ENCODE peak calls at places on chromosomes 11 and 22, in eight cellular contexts. J, K, H, E, D, Y, C and F are unnamed samples.

GRCh38 chr11:1226981-1227550 is 4.2 kb downstream of the MUC5B start:
- DNase-seq in J (no peak), K (peak; percentile 40), H (no peak), E (no peak), D (no peak), Y (no peak), C (peak; percentile 96), F (peak; percentile 25)

GRCh38 chr11:78216571-78217287 is 28.0 kb downstream of the USP35 start:
- DNase-seq in J (no peak), K (peak; percentile 16), H (no peak), E (no peak), D (no peak), Y (no peak), C (no peak), F (no peak)

GRCh38 chr11:3058753-3059664 is 1.8 kb upstream of the CARS1 start:
- DNase-seq in J (no peak), K (peak; percentile 37), H (no peak), E (no peak), D (no peak), Y (peak; percentile 35), C (peak; percentile 77), F (no peak)

GRCh38 chr22:28833276-28833923 is 33.0 kb upstream of the XBP1 start:
- DNase-seq in J (no peak), K (no peak), H (no peak), E (no peak), D (no peak), Y (no peak), C (no peak), F (no peak)

GRCh38 chr11:69891421-69892236 is 72.4 kb upstream of the FGF3 start:
- DNase-seq in J (no peak), K (no peak), H (no peak), E (no peak), D (no peak), Y (peak; percentile 60), C (no peak), F (peak; percentile 87)

GRCh38 chr22:37331034-37331428 is 48.7 kb downstream of the CYTH4 start:
- DNase-seq in J (no peak), K (no peak), H (no peak), E (peak; percentile 28), D (no peak), Y (peak; percentile 63), C (no peak), F (no peak)

GRCh38 chr11:2383823-2384722 is 7.0 kb downstream of the CD81 start:
- DNase-seq in J (no peak), K (no peak), H (no peak), E (no peak), D (no peak), Y (no peak), C (peak; percentile 94), F (peak; percentile 67)

GRCh38 chr11:111604392-111605009 is 2.3 kb downstream of the SIK2 start:
- DNase-seq in J (no peak), K (peak; percentile 47), H (no peak), E (peak; percentile 42), D (no peak), Y (peak; percentile 19), C (peak; percentile 51), F (no peak)

GRCh38 chr22:37741312-37741795 is 44.5 kb downstream of the TRIOBP start:
- DNase-seq in J (no peak), K (peak; percentile 75), H (peak; percentile 83), E (peak; percentile 92), D (no peak), Y (no peak), C (peak; percentile 76), F (peak; percentile 64)

GRCh38 chr22:43274595-43275240 is 68.5 kb downstream of the SCUBE1 start:
- DNase-seq in J (no peak), K (no peak), H (no peak), E (no peak), D (no peak), Y (no peak), C (no peak), F (no peak)

GRCh38 chr11:85694385-85694980 is 8.5 kb upstream of the CCDC89 start:
- DNase-seq in J (no peak), K (peak; percentile 71), H (no peak), E (peak; percentile 40), D (peak; percentile 12), Y (peak; percentile 6), C (peak; percentile 28), F (no peak)

GRCh38 chr22:24107668-24108067 is 73.6 kb upstream of the SUSD2 start:
- DNase-seq in J (no peak), K (no peak), H (peak; percentile 88), E (peak; percentile 93), D (no peak), Y (no peak), C (no peak), F (peak; percentile 58)

GRCh38 chr22:30474683-30475424 is 3.0 kb upstream of the SEC14L3 start:
- DNase-seq in J (no peak), K (no peak), H (no peak), E (no peak), D (peak; percentile 28), Y (peak; percentile 68), C (no peak), F (no peak)

GRCh38 chr11:110776091-110776490 is 63.9 kb upstream of the ARHGAP20 start:
- DNase-seq in J (no peak), K (no peak), H (no peak), E (no peak), D (no peak), Y (no peak), C (no peak), F (no peak)

GRCh38 chr22:47901911-47902310 is 1139.5 kb downstream of the TBC1D22A start:
- DNase-seq in J (no peak), K (no peak), H (no peak), E (no peak), D (no peak), Y (no peak), C (peak; percentile 53), F (no peak)

GRCh38 chr11:76801205-76801604 is 18.0 kb downstream of the TSKU start:
- DNase-seq in J (no peak), K (no peak), H (no peak), E (no peak), D (no peak), Y (no peak), C (peak; percentile 68), F (no peak)